ENCODE peak calls at places on chromosome 14, in ten cellular contexts. K, F, U, W, E, P, S, M, D and I are unnamed samples.

GRCh38 chr14:22099942-22100763 is 426.5 kb upstream of the OR4E1 start:
- DNase-seq in K (peak; percentile 89), F (peak; percentile 52), U (peak; percentile 46), W (peak; percentile 46), E (peak; percentile 53), P (peak; percentile 64), S (peak; percentile 11), M (peak; percentile 75), D (peak; percentile 79), I (peak; percentile 18)

GRCh38 chr14:63726499-63726898 is 1.4 kb downstream of the SGPP1 start:
- DNase-seq in K (no peak), F (no peak), U (no peak), W (no peak), E (no peak), P (no peak), S (no peak), M (no peak), D (no peak), I (no peak)

GRCh38 chr14:68552597-68552996 is 240.3 kb downstream of the ZFP36L1 start:
- DNase-seq in K (no peak), F (no peak), U (no peak), W (peak; percentile 48), E (peak; percentile 49), P (no peak), S (no peak), M (peak; percentile 70), D (no peak), I (no peak)

GRCh38 chr14:90577661-90578282 is 180.9 kb downstream of the CALM1 start:
- DNase-seq in K (no peak), F (peak; percentile 41), U (no peak), W (no peak), E (no peak), P (no peak), S (no peak), M (no peak), D (peak; percentile 75), I (no peak)

GRCh38 chr14:32709072-32709471 is 229.6 kb upstream of the NPAS3 start:
- DNase-seq in K (peak; percentile 24), F (peak; percentile 36), U (no peak), W (peak; percentile 72), E (peak; percentile 93), P (no peak), S (no peak), M (no peak), D (no peak), I (no peak)

GRCh38 chr14:96120941-96121340 is 81.8 kb downstream of the C14orf132 start:
- DNase-seq in K (no peak), F (no peak), U (no peak), W (no peak), E (no peak), P (no peak), S (no peak), M (no peak), D (no peak), I (no peak)

GRCh38 chr14:27096091-27096490 is 498.3 kb upstream of the NOVA1 start:
- DNase-seq in K (no peak), F (no peak), U (no peak), W (peak; percentile 25), E (no peak), P (no peak), S (no peak), M (no peak), D (no peak), I (no peak)

GRCh38 chr14:93045965-93046695 is 69.6 kb downstream of the ITPK1 start:
- DNase-seq in K (peak; percentile 66), F (no peak), U (no peak), W (peak; percentile 87), E (peak; percentile 42), P (no peak), S (no peak), M (no peak), D (no peak), I (no peak)

GRCh38 chr14:87241018-87241779 is 751.8 kb downstream of the GALC start:
- DNase-seq in K (no peak), F (no peak), U (no peak), W (no peak), E (no peak), P (no peak), S (no peak), M (no peak), D (no peak), I (no peak)

GRCh38 chr14:105601360-105602242 is 75.2 kb downstream of the TMEM121 start:
- DNase-seq in K (peak; percentile 1), F (no peak), U (no peak), W (no peak), E (no peak), P (no peak), S (no peak), M (no peak), D (no peak), I (no peak)

GRCh38 chr14:105861985-105862465 is 335.6 kb downstream of the TMEM121 start:
- DNase-seq in K (no peak), F (no peak), U (no peak), W (no peak), E (no peak), P (peak; percentile 84), S (no peak), M (peak; percentile 6), D (no peak), I (no peak)

GRCh38 chr14:100417466-100417865 is 94.3 kb downstream of the SLC25A47 start:
- DNase-seq in K (peak; percentile 88), F (peak; percentile 83), U (peak; percentile 58), W (peak; percentile 96), E (peak; percentile 91), P (no peak), S (peak; percentile 60), M (peak; percentile 56), D (no peak), I (no peak)

GRCh38 chr14:106738075-106738474 is 1211.7 kb downstream of the TMEM121 start:
- DNase-seq in K (no peak), F (no peak), U (no peak), W (no peak), E (no peak), P (no peak), S (no peak), M (no peak), D (no peak), I (no peak)

GRCh38 chr14:75514673-75515630 is 7.3 kb upstream of the BATF start:
- DNase-seq in K (no peak), F (peak; percentile 13), U (no peak), W (no peak), E (no peak), P (peak; percentile 69), S (no peak), M (peak; percentile 89), D (peak; percentile 50), I (no peak)

GRCh38 chr14:106318700-106319099 is 792.3 kb downstream of the TMEM121 start:
- DNase-seq in K (no peak), F (peak; percentile 8), U (no peak), W (no peak), E (no peak), P (no peak), S (no peak), M (no peak), D (no peak), I (no peak)

GRCh38 chr14:61396279-61396678 is 74.9 kb downstream of the PRKCH start:
- DNase-seq in K (no peak), F (no peak), U (no peak), W (no peak), E (no peak), P (no peak), S (no peak), M (no peak), D (no peak), I (no peak)

GRCh38 chr14:103398427-103399195 is 13.4 kb downstream of the MARK3 start:
- DNase-seq in K (no peak), F (no peak), U (no peak), W (peak; percentile 70), E (peak; percentile 61), P (no peak), S (peak; percentile 22), M (no peak), D (no peak), I (no peak)

GRCh38 chr14:103370087-103370486 is 15.1 kb upstream of the MARK3 start:
- DNase-seq in K (no peak), F (no peak), U (no peak), W (no peak), E (no peak), P (no peak), S (no peak), M (no peak), D (no peak), I (no peak)

GRCh38 chr14:24693941-24694507 is 60.0 kb upstream of the GZMB start:
- DNase-seq in K (no peak), F (no peak), U (no peak), W (no peak), E (no peak), P (no peak), S (no peak), M (no peak), D (no peak), I (no peak)

GRCh38 chr14:70708717-70709570 is 67.2 kb downstream of the TTC9 start:
- DNase-seq in K (no peak), F (no peak), U (no peak), W (no peak), E (no peak), P (no peak), S (no peak), M (no peak), D (no peak), I (no peak)

GRCh38 chr14:68468437-68469207 is 324.2 kb downstream of the ZFP36L1 start:
- DNase-seq in K (peak; percentile 66), F (no peak), U (no peak), W (peak; percentile 95), E (peak; percentile 59), P (no peak), S (no peak), M (no peak), D (no peak), I (no peak)

GRCh38 chr14:84006643-84007137 is 1523.3 kb upstream of the FLRT2 start:
- DNase-seq in K (no peak), F (no peak), U (no peak), W (peak; percentile 3), E (peak; percentile 39), P (no peak), S (peak; percentile 10), M (no peak), D (no peak), I (no peak)

GRCh38 chr14:53034036-53034435 is 83.2 kb upstream of the FERMT2 start:
- DNase-seq in K (no peak), F (no peak), U (no peak), W (no peak), E (no peak), P (no peak), S (no peak), M (no peak), D (no peak), I (no peak)

GRCh38 chr14:47191693-47192092 is 483.7 kb downstream of the MDGA2 start:
- DNase-seq in K (no peak), F (no peak), U (no peak), W (no peak), E (no peak), P (no peak), S (no peak), M (no peak), D (no peak), I (no peak)

GRCh38 chr14:26466862-26467261 is 131.0 kb downstream of the NOVA1 start:
- DNase-seq in K (no peak), F (no peak), U (no peak), W (no peak), E (no peak), P (no peak), S (no peak), M (no peak), D (no peak), I (no peak)

GRCh38 chr14:66746316-66747006 is 238.5 kb downstream of the GPHN start:
- DNase-seq in K (peak; percentile 14), F (no peak), U (peak; percentile 30), W (peak; percentile 68), E (peak; percentile 79), P (peak; percentile 16), S (peak; percentile 39), M (peak; percentile 22), D (no peak), I (no peak)

GRCh38 chr14:51058382-51058781 is 36.5 kb downstream of the TRIM9 start:
- DNase-seq in K (no peak), F (no peak), U (no peak), W (no peak), E (no peak), P (no peak), S (no peak), M (no peak), D (no peak), I (no peak)

GRCh38 chr14:92352158-92352985 is 29.4 kb downstream of the SLC24A4 start:
- DNase-seq in K (no peak), F (peak; percentile 9), U (peak; percentile 53), W (peak; percentile 49), E (peak; percentile 13), P (no peak), S (peak; percentile 28), M (peak; percentile 39), D (no peak), I (no peak)